ENCODE peak calls at places on chromosomes 16 and 17, in four cellular contexts. O is choroid plexus epithelial cell, L is small intestine, F is brain microvascular endothelial cell. V is an unnamed sample.
A peak's percentile ranks its signal among the peaks of the same experiment; 100 is the strongest.

GRCh38 chr16:85354623-85355514 is 242.6 kb upstream of the CIBAR2 start:
- DNase-seq in O (peak; percentile 74), L (no peak), F (peak; percentile 67), V (peak; percentile 21)

GRCh38 chr16:26301516-26301915 is 609.8 kb downstream of the HS3ST4 start:
- DNase-seq in O (no peak), F (no peak), L (no peak), V (no peak)

GRCh38 chr17:17495448-17496188 is 577 bp downstream of the RASD1 start:
- DNase-seq in F (peak; percentile 5), O (peak; percentile 47), L (peak; percentile 24), V (peak; percentile 27)

GRCh38 chr16:51880776-51881175 is 666.2 kb downstream of the TOX3 start:
- DNase-seq in F (peak; percentile 83), O (peak; percentile 91), L (peak; percentile 0), V (peak; percentile 77)

GRCh38 chr16:70758786-70759185 is 42.2 kb downstream of the VAC14 start:
- DNase-seq in F (no peak), L (no peak), O (no peak), V (no peak)

GRCh38 chr17:34739386-34739785 is 160.0 kb downstream of the TMEM132E start:
- DNase-seq in L (no peak), F (no peak), O (no peak), V (no peak)

GRCh38 chr16:87948119-87948545 is 3.1 kb upstream of the BANP start:
- DNase-seq in L (peak; percentile 76), F (no peak), O (no peak), V (no peak)

GRCh38 chr17:4827399-4827798 is 5.7 kb upstream of the MINK1 start:
- DNase-seq in L (no peak), F (no peak), O (no peak), V (no peak)

GRCh38 chr17:80395402-80396151 is 19.4 kb upstream of the ENDOV start:
- DNase-seq in O (no peak), L (no peak), F (no peak), V (peak; percentile 8)

GRCh38 chr17:2707721-2708584 is 3.6 kb downstream of the CLUH start:
- DNase-seq in L (no peak), O (peak; percentile 20), F (no peak), V (no peak)

GRCh38 chr17:2054740-2055493 is at the start of gene HIC1:
- DNase-seq in O (peak; percentile 82), F (no peak), L (peak; percentile 56), V (peak; percentile 79)

GRCh38 chr17:50051082-50051576 is 4.8 kb upstream of the ITGA3 start:
- DNase-seq in L (peak; percentile 48), F (peak; percentile 78), O (peak; percentile 75), V (peak; percentile 66)

GRCh38 chr17:75892556-75893224 is 4.1 kb downstream of the TRIM65 start:
- DNase-seq in F (no peak), O (no peak), L (no peak), V (no peak)

GRCh38 chr17:29694923-29695563 is 72.3 kb upstream of the CORO6 start:
- DNase-seq in L (no peak), O (no peak), F (no peak), V (no peak)

GRCh38 chr17:50332196-50332595 is 13.7 kb upstream of the XYLT2 start:
- DNase-seq in L (no peak), O (no peak), F (no peak), V (no peak)

GRCh38 chr17:31313982-31314787 is at the start of gene EVI2B:
- DNase-seq in L (peak; percentile 72), O (peak; percentile 80), F (peak; percentile 58), V (peak; percentile 78)

GRCh38 chr16:22161999-22162657 is at the start of gene SDR42E2:
- DNase-seq in O (no peak), F (no peak), L (peak; percentile 45), V (no peak)

GRCh38 chr16:89101303-89102034 is 7.8 kb downstream of the ACSF3 start:
- DNase-seq in L (no peak), F (no peak), O (no peak), V (no peak)

GRCh38 chr17:74454197-74455024 is 12.0 kb upstream of the CD300A start:
- DNase-seq in L (peak; percentile 88), F (peak; percentile 55), O (no peak), V (peak; percentile 79)

GRCh38 chr17:37092041-37092440 is 143.3 kb downstream of the AATF start:
- DNase-seq in L (peak; percentile 93), F (no peak), O (peak; percentile 42), V (no peak)

GRCh38 chr16:5862103-5863003 is 764.8 kb upstream of the EEF2KMT start:
- DNase-seq in F (no peak), L (no peak), O (no peak), V (no peak)

GRCh38 chr16:88534731-88535141 is 35.5 kb upstream of the ZC3H18 start:
- DNase-seq in L (no peak), O (peak; percentile 67), F (peak; percentile 13), V (peak; percentile 35)

GRCh38 chr16:8631818-8632217 is 10.3 kb downstream of the METTL22 start:
- DNase-seq in F (no peak), O (no peak), L (no peak), V (no peak)

GRCh38 chr17:78174332-78174869 is 6.0 kb downstream of the SYNGR2 start:
- DNase-seq in F (no peak), L (peak; percentile 91), O (no peak), V (no peak)

GRCh38 chr16:71431176-71431575 is 10.7 kb downstream of the TLE7 start:
- DNase-seq in F (no peak), O (no peak), L (no peak), V (no peak)

GRCh38 chr17:27630607-27631408 is at the start of gene LGALS9:
- DNase-seq in L (peak; percentile 89), F (peak; percentile 32), O (peak; percentile 24), V (peak; percentile 20)

GRCh38 chr16:86952769-86953168 is 364.4 kb downstream of the C16orf95 start:
- DNase-seq in L (no peak), O (peak; percentile 50), F (no peak), V (no peak)

GRCh38 chr17:57097832-57098421 is 12.9 kb downstream of the AKAP1 start:
- DNase-seq in O (peak; percentile 72), F (peak; percentile 63), L (no peak), V (peak; percentile 86)

GRCh38 chr17:35765086-35765710 is 4.5 kb downstream of the C17orf50 start:
- DNase-seq in L (no peak), F (no peak), O (no peak), V (no peak)

GRCh38 chr17:19461139-19461538 is 50.1 kb downstream of the RNF112 start:
- DNase-seq in L (peak; percentile 23), F (no peak), O (no peak), V (no peak)

GRCh38 chr16:11161974-11162373 is 94.0 kb downstream of the SOCS1 start:
- DNase-seq in F (no peak), O (no peak), L (no peak), V (no peak)

GRCh38 chr17:57379237-57380054 is 123.1 kb downstream of the MSI2 start:
- DNase-seq in L (no peak), F (no peak), O (no peak), V (peak; percentile 81)

GRCh38 chr16:31880322-31880979 is 6.8 kb downstream of the ZNF267 start:
- DNase-seq in L (peak; percentile 9), F (peak; percentile 83), O (peak; percentile 89), V (peak; percentile 87)

GRCh38 chr17:66952031-66952524 is 12.4 kb upstream of the CACNG4 start:
- DNase-seq in F (peak; percentile 80), O (peak; percentile 92), L (peak; percentile 76), V (peak; percentile 87)

GRCh38 chr16:50068550-50068949 is 2.8 kb downstream of the HEATR3 start:
- DNase-seq in O (peak; percentile 95), F (peak; percentile 62), L (no peak), V (peak; percentile 41)

GRCh38 chr16:2036200-2036966 is 9.7 kb downstream of the NHERF2 start:
- DNase-seq in F (no peak), O (no peak), L (no peak), V (no peak)

GRCh38 chr17:40209404-40210093 is 9.6 kb upstream of the WIPF2 start:
- DNase-seq in L (no peak), O (peak; percentile 23), F (no peak), V (no peak)

GRCh38 chr17:7553356-7553755 is 4.5 kb downstream of the TNFSF12 start:
- DNase-seq in L (no peak), O (no peak), F (no peak), V (no peak)

GRCh38 chr17:5115673-5116651 is at the start of gene USP6:
- DNase-seq in L (no peak), O (no peak), F (no peak), V (no peak)

GRCh38 chr17:55897301-55897700 is 146.4 kb downstream of the PCTP start:
- DNase-seq in O (no peak), F (no peak), L (no peak), V (no peak)

GRCh38 chr17:61928101-61928436 is 287 bp upstream of the INTS2 start:
- DNase-seq in F (no peak), O (no peak), L (no peak), V (no peak)
- H3K4me3 ChIP-seq in F (peak overlapping the region; percentile 91), O (peak overlapping the region; percentile 78), L (no peak overlapping the region), V (peak overlapping the region; percentile 92)

DNA sequence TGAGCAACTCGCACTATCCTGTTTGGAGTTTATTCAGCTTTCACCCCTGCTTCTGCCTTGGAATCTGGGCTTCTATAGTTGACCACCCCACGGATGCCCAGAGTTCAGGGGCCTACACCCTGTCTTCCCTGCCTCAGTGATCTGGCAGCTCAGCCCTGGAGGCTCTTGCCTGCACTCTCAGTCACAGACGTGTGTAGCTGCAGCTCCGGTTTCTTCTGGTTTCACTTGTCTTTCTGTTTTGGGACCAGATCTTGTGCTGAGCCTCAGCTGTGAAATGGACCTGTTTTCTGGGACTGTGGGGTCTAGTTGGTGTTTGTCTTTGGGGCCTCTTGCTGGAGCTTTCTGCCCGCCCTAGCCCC is 5.8 kb downstream of the GPT2 start:
- DNase-seq in L (no peak), O (no peak), F (no peak), V (no peak)
- H3K4me3 ChIP-seq in L (no peak overlapping the region), O (no peak overlapping the region), F (no peak overlapping the region), V (no peak overlapping the region)

GRCh38 chr17:48671697-48672171 is 45.6 kb upstream of the HOXB9 start:
- DNase-seq in O (peak; percentile 82), F (peak; percentile 66), L (peak; percentile 73), V (peak; percentile 78)
- H3K4me3 ChIP-seq in O (peak overlapping the region; percentile 46), F (peak overlapping the region; percentile 41), L (no peak overlapping the region), V (peak overlapping the region; percentile 40)

GRCh38 chr17:60627113-60627512 is 27.1 kb downstream of the PPM1D start:
- DNase-seq in F (no peak), L (no peak), O (no peak), V (no peak)

GRCh38 chr17:60628252-60628889 is 28.4 kb downstream of the PPM1D start:
- DNase-seq in O (no peak), F (no peak), L (no peak), V (no peak)

GRCh38 chr17:60631119-60631518 is 31.1 kb downstream of the PPM1D start:
- DNase-seq in F (peak; percentile 29), O (peak; percentile 29), L (no peak), V (no peak)

GRCh38 chr17:60630352-60630751 is 30.4 kb downstream of the PPM1D start:
- DNase-seq in O (peak; percentile 75), F (peak; percentile 47), L (no peak), V (peak; percentile 61)

GRCh38 chr17:60629120-60629519 is 29.1 kb downstream of the PPM1D start:
- DNase-seq in F (no peak), L (no peak), O (no peak), V (no peak)
- H3K4me3 ChIP-seq in F (no peak overlapping the region), L (no peak overlapping the region), O (no peak overlapping the region), V (no peak overlapping the region)

V was measured in fibroblast of pulmonary artery.